ENCODE peak calls at places on chromosome 18, in nine cellular contexts. One of them, this sample, is unnamed.
A peak's percentile ranks its signal among the peaks of the same experiment; 100 is the strongest.

GRCh38 chr18:63869374-63869773 is 18.1 kb upstream of the SERPINB2 start:
- DNase-seq in tibial nerve: no peak
- DNase-seq in IMR-90: peak; percentile 91
- DNase-seq in astrocyte: no peak
- DNase-seq in WERI-Rb-1: no peak
- DNase-seq in type B pancreatic cell: no peak
- DNase-seq in uterus: no peak
- DNase-seq in CD8-positive, alpha-beta T cell: no peak
- DNase-seq in Peyer's patch: no peak
- DNase-seq in this sample: no peak

GRCh38 chr18:59907172-59907571 is 7.4 kb downstream of the PMAIP1 start:
- DNase-seq in CD8-positive, alpha-beta T cell: no peak
- DNase-seq in astrocyte: no peak
- DNase-seq in type B pancreatic cell: no peak
- DNase-seq in tibial nerve: no peak
- DNase-seq in WERI-Rb-1: no peak
- DNase-seq in IMR-90: no peak
- DNase-seq in uterus: no peak
- DNase-seq in Peyer's patch: no peak
- DNase-seq in this sample: no peak

GRCh38 chr18:48727685-48728084 is 188.9 kb downstream of the CTIF start:
- DNase-seq in WERI-Rb-1: no peak
- DNase-seq in Peyer's patch: no peak
- DNase-seq in uterus: no peak
- DNase-seq in IMR-90: no peak
- DNase-seq in tibial nerve: no peak
- DNase-seq in type B pancreatic cell: no peak
- DNase-seq in CD8-positive, alpha-beta T cell: no peak
- DNase-seq in astrocyte: peak; percentile 33
- DNase-seq in this sample: no peak

GRCh38 chr18:79092869-79093268 is 23.7 kb downstream of the ATP9B start:
- DNase-seq in astrocyte: peak; percentile 43
- DNase-seq in CD8-positive, alpha-beta T cell: no peak
- DNase-seq in uterus: no peak
- DNase-seq in tibial nerve: no peak
- DNase-seq in Peyer's patch: no peak
- DNase-seq in IMR-90: no peak
- DNase-seq in type B pancreatic cell: no peak
- DNase-seq in WERI-Rb-1: no peak
- DNase-seq in this sample: no peak

GRCh38 chr18:62964432-62964831 is 249.1 kb downstream of the PHLPP1 start:
- DNase-seq in type B pancreatic cell: no peak
- DNase-seq in uterus: no peak
- DNase-seq in CD8-positive, alpha-beta T cell: no peak
- DNase-seq in astrocyte: no peak
- DNase-seq in tibial nerve: no peak
- DNase-seq in WERI-Rb-1: no peak
- DNase-seq in Peyer's patch: no peak
- DNase-seq in IMR-90: no peak
- DNase-seq in this sample: no peak

GRCh38 chr18:30967701-30968100 is 74.8 kb downstream of the DSC3 start:
- DNase-seq in astrocyte: no peak
- DNase-seq in IMR-90: no peak
- DNase-seq in CD8-positive, alpha-beta T cell: no peak
- DNase-seq in WERI-Rb-1: no peak
- DNase-seq in tibial nerve: no peak
- DNase-seq in uterus: no peak
- DNase-seq in Peyer's patch: no peak
- DNase-seq in type B pancreatic cell: no peak
- DNase-seq in this sample: no peak

GRCh38 chr18:23142285-23142929 is 7.1 kb downstream of the CABLES1 start:
- DNase-seq in WERI-Rb-1: no peak
- DNase-seq in astrocyte: no peak
- DNase-seq in uterus: no peak
- DNase-seq in Peyer's patch: no peak
- DNase-seq in IMR-90: no peak
- DNase-seq in type B pancreatic cell: no peak
- DNase-seq in CD8-positive, alpha-beta T cell: no peak
- DNase-seq in tibial nerve: no peak
- DNase-seq in this sample: no peak

GRCh38 chr18:25392199-25392598 is 40.2 kb upstream of the ZNF521 start:
- DNase-seq in uterus: no peak
- DNase-seq in CD8-positive, alpha-beta T cell: no peak
- DNase-seq in type B pancreatic cell: no peak
- DNase-seq in WERI-Rb-1: no peak
- DNase-seq in astrocyte: no peak
- DNase-seq in IMR-90: no peak
- DNase-seq in Peyer's patch: no peak
- DNase-seq in tibial nerve: no peak
- DNase-seq in this sample: no peak

GRCh38 chr18:55833543-55833942 is 245.6 kb upstream of the TCF4 start:
- DNase-seq in uterus: no peak
- DNase-seq in Peyer's patch: no peak
- DNase-seq in IMR-90: peak; percentile 99
- DNase-seq in tibial nerve: no peak
- DNase-seq in CD8-positive, alpha-beta T cell: no peak
- DNase-seq in astrocyte: peak; percentile 99
- DNase-seq in type B pancreatic cell: no peak
- DNase-seq in WERI-Rb-1: no peak
- DNase-seq in this sample: no peak

GRCh38 chr18:75544496-75544895 is 117.0 kb upstream of the SMIM21 start:
- DNase-seq in uterus: no peak
- DNase-seq in CD8-positive, alpha-beta T cell: no peak
- DNase-seq in Peyer's patch: no peak
- DNase-seq in tibial nerve: no peak
- DNase-seq in IMR-90: peak; percentile 59
- DNase-seq in type B pancreatic cell: no peak
- DNase-seq in astrocyte: peak; percentile 81
- DNase-seq in WERI-Rb-1: no peak
- DNase-seq in this sample: no peak

GRCh38 chr18:49161627-49162026 is 210.9 kb upstream of the SMAD7 start:
- DNase-seq in WERI-Rb-1: no peak
- DNase-seq in uterus: no peak
- DNase-seq in astrocyte: peak; percentile 89
- DNase-seq in CD8-positive, alpha-beta T cell: no peak
- DNase-seq in type B pancreatic cell: no peak
- DNase-seq in tibial nerve: no peak
- DNase-seq in IMR-90: peak; percentile 90
- DNase-seq in Peyer's patch: no peak
- DNase-seq in this sample: no peak

GRCh38 chr18:48928787-48929186 is 22.0 kb downstream of the SMAD7 start:
- DNase-seq in IMR-90: peak; percentile 42
- DNase-seq in type B pancreatic cell: no peak
- DNase-seq in uterus: no peak
- DNase-seq in WERI-Rb-1: no peak
- DNase-seq in tibial nerve: peak; percentile 38
- DNase-seq in CD8-positive, alpha-beta T cell: peak; percentile 83
- DNase-seq in Peyer's patch: peak; percentile 73
- DNase-seq in astrocyte: peak; percentile 50
- DNase-seq in this sample: peak; percentile 59

GRCh38 chr18:76821875-76822509 is 365 bp upstream of the ZNF236 start:
- DNase-seq in tibial nerve: peak; percentile 30
- DNase-seq in astrocyte: peak; percentile 35
- DNase-seq in type B pancreatic cell: peak; percentile 72
- DNase-seq in CD8-positive, alpha-beta T cell: peak; percentile 68
- DNase-seq in WERI-Rb-1: peak; percentile 55
- DNase-seq in IMR-90: peak; percentile 35
- DNase-seq in Peyer's patch: peak; percentile 83
- DNase-seq in uterus: peak; percentile 61
- DNase-seq in this sample: peak; percentile 56

GRCh38 chr18:62085766-62086165 is 101.1 kb downstream of the PIGN start:
- DNase-seq in Peyer's patch: no peak
- DNase-seq in tibial nerve: no peak
- DNase-seq in IMR-90: peak; percentile 42
- DNase-seq in type B pancreatic cell: no peak
- DNase-seq in uterus: no peak
- DNase-seq in WERI-Rb-1: no peak
- DNase-seq in astrocyte: no peak
- DNase-seq in CD8-positive, alpha-beta T cell: no peak
- DNase-seq in this sample: no peak

GRCh38 chr18:79771446-79772107 is 26.2 kb upstream of the KCNG2 start:
- DNase-seq in Peyer's patch: peak; percentile 22
- DNase-seq in WERI-Rb-1: no peak
- DNase-seq in uterus: no peak
- DNase-seq in IMR-90: no peak
- DNase-seq in type B pancreatic cell: no peak
- DNase-seq in astrocyte: no peak
- DNase-seq in CD8-positive, alpha-beta T cell: no peak
- DNase-seq in tibial nerve: no peak
- DNase-seq in this sample: no peak

GRCh38 chr18:8412117-8412516 is 197.1 kb upstream of the RAB12 start:
- DNase-seq in type B pancreatic cell: no peak
- DNase-seq in astrocyte: no peak
- DNase-seq in Peyer's patch: no peak
- DNase-seq in CD8-positive, alpha-beta T cell: no peak
- DNase-seq in tibial nerve: no peak
- DNase-seq in IMR-90: no peak
- DNase-seq in WERI-Rb-1: no peak
- DNase-seq in uterus: no peak
- DNase-seq in this sample: no peak

GRCh38 chr18:12861637-12862036 is 22.4 kb downstream of the PTPN2 start:
- DNase-seq in IMR-90: no peak
- DNase-seq in tibial nerve: no peak
- DNase-seq in Peyer's patch: no peak
- DNase-seq in uterus: no peak
- DNase-seq in CD8-positive, alpha-beta T cell: no peak
- DNase-seq in WERI-Rb-1: no peak
- DNase-seq in astrocyte: no peak
- DNase-seq in type B pancreatic cell: no peak
- DNase-seq in this sample: no peak

GRCh38 chr18:48621240-48621639 is 82.4 kb downstream of the CTIF start:
- DNase-seq in type B pancreatic cell: no peak
- DNase-seq in WERI-Rb-1: no peak
- DNase-seq in astrocyte: peak; percentile 82
- DNase-seq in Peyer's patch: no peak
- DNase-seq in CD8-positive, alpha-beta T cell: no peak
- DNase-seq in IMR-90: peak; percentile 93
- DNase-seq in tibial nerve: no peak
- DNase-seq in uterus: no peak
- DNase-seq in this sample: no peak

GRCh38 chr18:64379662-64380061 is 230.8 kb upstream of the LINC00305 start:
- DNase-seq in WERI-Rb-1: no peak
- DNase-seq in CD8-positive, alpha-beta T cell: no peak
- DNase-seq in type B pancreatic cell: no peak
- DNase-seq in astrocyte: no peak
- DNase-seq in tibial nerve: no peak
- DNase-seq in Peyer's patch: no peak
- DNase-seq in uterus: no peak
- DNase-seq in IMR-90: no peak
- DNase-seq in this sample: no peak

GRCh38 chr18:58581265-58581664 is 47.6 kb downstream of the ALPK2 start:
- DNase-seq in tibial nerve: no peak
- DNase-seq in type B pancreatic cell: no peak
- DNase-seq in CD8-positive, alpha-beta T cell: no peak
- DNase-seq in astrocyte: peak; percentile 96
- DNase-seq in WERI-Rb-1: no peak
- DNase-seq in Peyer's patch: no peak
- DNase-seq in uterus: no peak
- DNase-seq in IMR-90: peak; percentile 92
- DNase-seq in this sample: no peak
- TF ChIP-seq CTCF in tibial nerve: no peak
- TF ChIP-seq CTCF in type B pancreatic cell: no peak
- TF ChIP-seq CTCF in CD8-positive, alpha-beta T cell: no peak
- TF ChIP-seq CTCF in astrocyte: no peak
- TF ChIP-seq CTCF in WERI-Rb-1: no peak
- TF ChIP-seq CTCF in Peyer's patch: no peak
- TF ChIP-seq CTCF in uterus: no peak
- TF ChIP-seq CTCF in IMR-90: peak; percentile 25
- TF ChIP-seq CTCF in this sample: no peak

GRCh38 chr18:2881490-2882195 is 34.8 kb downstream of the EMILIN2 start:
- DNase-seq in IMR-90: peak; percentile 88
- DNase-seq in Peyer's patch: no peak
- DNase-seq in WERI-Rb-1: no peak
- DNase-seq in astrocyte: peak; percentile 80
- DNase-seq in tibial nerve: peak; percentile 61
- DNase-seq in type B pancreatic cell: no peak
- DNase-seq in uterus: peak; percentile 88
- DNase-seq in CD8-positive, alpha-beta T cell: no peak
- DNase-seq in this sample: no peak
- TF ChIP-seq CTCF in IMR-90: peak; percentile 25
- TF ChIP-seq CTCF in Peyer's patch: no peak
- TF ChIP-seq CTCF in WERI-Rb-1: no peak
- TF ChIP-seq CTCF in astrocyte: no peak
- TF ChIP-seq CTCF in tibial nerve: no peak
- TF ChIP-seq CTCF in type B pancreatic cell: no peak
- TF ChIP-seq CTCF in uterus: no peak
- TF ChIP-seq CTCF in CD8-positive, alpha-beta T cell: no peak
- TF ChIP-seq CTCF in this sample: no peak

DNA sequence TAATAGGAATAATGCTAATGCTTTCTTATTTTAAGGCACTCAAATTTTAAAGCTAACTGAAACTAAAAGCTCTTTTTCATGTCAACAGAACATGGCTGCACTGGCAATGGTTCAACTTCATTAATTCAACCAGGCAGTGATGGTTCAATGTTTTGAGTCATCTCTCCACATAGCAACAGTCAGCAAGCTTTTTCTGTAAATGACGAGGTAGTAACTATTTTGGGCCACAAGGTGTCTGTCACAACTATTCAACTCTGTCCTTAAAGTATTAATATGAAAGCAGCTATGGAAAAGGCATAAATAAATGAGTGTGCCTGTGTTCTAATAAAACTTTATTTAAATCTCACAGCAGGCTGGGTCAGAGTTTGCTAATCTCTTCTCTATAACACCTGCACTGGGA is 1425.6 kb upstream of the PIK3C3 start:
- DNase-seq in WERI-Rb-1: no peak
- DNase-seq in astrocyte: peak; percentile 16
- DNase-seq in type B pancreatic cell: no peak
- DNase-seq in uterus: no peak
- DNase-seq in Peyer's patch: no peak
- DNase-seq in tibial nerve: no peak
- DNase-seq in IMR-90: peak; percentile 16
- DNase-seq in CD8-positive, alpha-beta T cell: no peak
- DNase-seq in this sample: no peak
- TF ChIP-seq CTCF in WERI-Rb-1: peak; percentile 11
- TF ChIP-seq CTCF in astrocyte: peak; percentile 9
- TF ChIP-seq CTCF in type B pancreatic cell: peak; percentile 45
- TF ChIP-seq CTCF in uterus: no peak
- TF ChIP-seq CTCF in Peyer's patch: no peak
- TF ChIP-seq CTCF in tibial nerve: no peak
- TF ChIP-seq CTCF in IMR-90: peak; percentile 9
- TF ChIP-seq CTCF in CD8-positive, alpha-beta T cell: no peak
- TF ChIP-seq CTCF in this sample: peak; percentile 47

GRCh38 chr18:10368456-10369453 is 85.7 kb upstream of the APCDD1 start:
- DNase-seq in IMR-90: no peak
- DNase-seq in Peyer's patch: no peak
- DNase-seq in type B pancreatic cell: no peak
- DNase-seq in uterus: no peak
- DNase-seq in CD8-positive, alpha-beta T cell: no peak
- DNase-seq in tibial nerve: no peak
- DNase-seq in astrocyte: no peak
- DNase-seq in WERI-Rb-1: no peak
- DNase-seq in this sample: no peak
- TF ChIP-seq CTCF in IMR-90: no peak
- TF ChIP-seq CTCF in Peyer's patch: no peak
- TF ChIP-seq CTCF in type B pancreatic cell: no peak
- TF ChIP-seq CTCF in uterus: no peak
- TF ChIP-seq CTCF in CD8-positive, alpha-beta T cell: no peak
- TF ChIP-seq CTCF in tibial nerve: no peak
- TF ChIP-seq CTCF in astrocyte: no peak
- TF ChIP-seq CTCF in WERI-Rb-1: no peak
- TF ChIP-seq CTCF in this sample: no peak

This sample was measured in glutamatergic neuron.